ENCODE peak calls at places on chromosomes 6 and 20, in five cellular contexts. J is heart right ventricle, S is cardiac muscle cell, V is prostate gland, Y is aorta. H is an unnamed sample. For H3K27me3, the result is how much of the 10 kb centered on the place peaks cover.

GRCh38 chr20:16785221-16785620 is 37.1 kb downstream of the OTOR start:
- DNase-seq in J (no peak), V (no peak), S (no peak), Y (no peak), H (no peak)

GRCh38 chr6:138971601-138972000 is 16.5 kb downstream of the REPS1 start:
- DNase-seq in S (no peak), J (no peak), Y (no peak), V (no peak), H (no peak)

GRCh38 chr6:85691478-85691877 is 48.8 kb upstream of the SYNCRIP start:
- DNase-seq in Y (no peak), S (no peak), V (no peak), J (no peak), H (no peak)

GRCh38 chr6:34491091-34491430 is 25.2 kb downstream of the PACSIN1 start:
- DNase-seq in V (no peak), S (peak), Y (no peak), J (no peak), H (no peak)

GRCh38 chr20:44019638-44020335 is 105.1 kb downstream of the TOX2 start:
- DNase-seq in J (no peak), V (no peak), Y (no peak), S (peak), H (no peak)

GRCh38 chr6:44651604-44652003 is 264.1 kb downstream of the CDC5L start:
- DNase-seq in S (no peak), Y (no peak), J (no peak), V (no peak), H (no peak)

GRCh38 chr6:119830494-119831295 is 481.1 kb upstream of the MAN1A1 start:
- DNase-seq in J (no peak), S (peak), V (no peak), Y (no peak), H (no peak)

GRCh38 chr6:85552652-85553051 is 41.0 kb downstream of the SNX14 start:
- DNase-seq in J (no peak), Y (no peak), S (no peak), V (no peak), H (no peak)

GRCh38 chr6:143248359-143248758 is 187.7 kb downstream of the AIG1 start:
- DNase-seq in J (no peak), Y (no peak), V (no peak), S (no peak), H (no peak)

GRCh38 chr6:48766349-48766748 is 655.4 kb upstream of the PTCHD4 start:
- DNase-seq in J (no peak), V (no peak), S (peak), Y (no peak), H (no peak)

GRCh38 chr20:32792316-32792715 is 27.4 kb upstream of the MAPRE1 start:
- DNase-seq in Y (no peak), J (no peak), V (no peak), S (peak), H (no peak)

GRCh38 chr6:75158176-75158575 is 47.7 kb downstream of the COL12A1 start:
- DNase-seq in J (no peak), S (peak), Y (no peak), V (no peak), H (no peak)

GRCh38 chr6:36373368-36374009 is 14.0 kb downstream of the ETV7 start:
- DNase-seq in V (no peak), S (no peak), Y (no peak), J (no peak), H (no peak)

GRCh38 chr6:158999669-159000403 is at the start of gene RSPH3:
- DNase-seq in Y (peak), S (peak), J (peak), V (peak), H (peak)

GRCh38 chr6:104887350-104887749 is 27.6 kb upstream of the HACE1 start:
- DNase-seq in V (no peak), S (peak), J (no peak), Y (no peak), H (no peak)

GRCh38 chr6:83511901-83512681 is at the start of gene PRSS35:
- DNase-seq in S (peak), J (peak), V (peak), Y (peak), H (peak)

GRCh38 chr20:19903168-19903676 is 113.9 kb upstream of the NAA20 start:
- DNase-seq in S (peak), J (no peak), V (peak), Y (peak), H (peak)

GRCh38 chr6:66361886-66362285 is 654.9 kb upstream of the EYS start:
- DNase-seq in S (no peak), Y (no peak), V (no peak), J (no peak), H (no peak)

GRCh38 chr6:96235927-96236326 is 220.2 kb downstream of the FUT9 start:
- DNase-seq in S (no peak), Y (no peak), J (no peak), V (no peak), H (no peak)

GRCh38 chr6:31513456-31514165 is 15.2 kb upstream of the MCCD1 start:
- DNase-seq in J (no peak), V (no peak), S (no peak), Y (no peak), H (no peak)

GRCh38 chr6:111631930-111632460 is 26.3 kb upstream of the TRAF3IP2 start:
- DNase-seq in Y (no peak), J (no peak), V (no peak), S (no peak), H (no peak)

GRCh38 chr6:21556968-21557721 is 36.4 kb upstream of the SOX4 start:
- DNase-seq in J (no peak), V (peak), S (no peak), Y (no peak), H (no peak)

GRCh38 chr6:8215631-8216030 is 113.3 kb upstream of the EEF1E1 start:
- DNase-seq in S (peak), Y (no peak), J (no peak), V (no peak), H (no peak)

GRCh38 chr20:3340443-3340842 is 67.0 kb downstream of the DNAAF9 start:
- DNase-seq in S (peak), Y (peak), V (no peak), J (peak), H (peak)

GRCh38 chr6:112680076-112680475 is 332.9 kb downstream of the RFPL4B start:
- DNase-seq in Y (no peak), V (no peak), S (no peak), J (no peak), H (no peak)

GRCh38 chr20:63159826-63160640 is 55.9 kb downstream of the YTHDF1 start:
- DNase-seq in J (peak), Y (peak), S (no peak), V (no peak), H (peak)

GRCh38 chr20:56420028-56420427 is 8.0 kb downstream of the CASS4 start:
- DNase-seq in Y (no peak), S (no peak), J (no peak), V (no peak), H (no peak)

GRCh38 chr6:41976794-41977484 is 35.3 kb upstream of the CCND3 start:
- DNase-seq in S (peak), Y (no peak), V (no peak), J (no peak), H (no peak)

GRCh38 chr6:116060572-116061283 is at the start of gene FRK:
- DNase-seq in J (no peak), S (peak), V (peak), Y (peak), H (no peak)

GRCh38 chr6:129175066-129175465 is 292.1 kb downstream of the LAMA2 start:
- DNase-seq in S (no peak), J (no peak), V (no peak), Y (no peak), H (no peak)

GRCh38 chr6:99905209-99906106 is 88.6 kb downstream of the MCHR2 start:
- DNase-seq in V (no peak), J (no peak), Y (no peak), S (peak), H (no peak)

GRCh38 chr20:3396492-3396891 is 11.0 kb downstream of the DNAAF9 start:
- DNase-seq in V (no peak), S (no peak), Y (no peak), J (no peak), H (no peak)

GRCh38 chr6:90098637-90099036 is 198.0 kb downstream of the BACH2 start:
- DNase-seq in S (peak), Y (no peak), V (no peak), J (no peak), H (peak)

GRCh38 chr20:62156592-62157386 is 13.2 kb downstream of the SS18L1 start:
- DNase-seq in Y (peak), S (peak), J (peak), V (peak), H (peak)

GRCh38 chr6:25186919-25187318 is 92.3 kb upstream of the CARMIL1 start:
- DNase-seq in V (no peak), Y (no peak), S (no peak), J (no peak), H (no peak)

GRCh38 chr6:148443798-148444560 is 101.3 kb downstream of the SASH1 start:
- DNase-seq in V (no peak), S (no peak), Y (no peak), J (no peak), H (no peak)

GRCh38 chr6:39357998-39358686 is 35.6 kb upstream of the KCNK16 start:
- DNase-seq in J (no peak), Y (no peak), V (no peak), S (peak), H (no peak)

GRCh38 chr6:168247456-168248147 is 72.0 kb downstream of the DACT2 start:
- DNase-seq in V (peak), J (no peak), Y (no peak), S (peak), H (peak)

GRCh38 chr6:168250250-168250649 is 69.3 kb downstream of the DACT2 start:
- DNase-seq in J (no peak), S (no peak), Y (no peak), V (no peak), H (no peak)

GRCh38 chr6:168244961-168245551 is 74.5 kb downstream of the DACT2 start:
- DNase-seq in V (no peak), Y (no peak), J (no peak), S (no peak), H (no peak)

GRCh38 chr6:168249746-168250145 is 69.8 kb downstream of the DACT2 start:
- DNase-seq in J (no peak), S (no peak), Y (no peak), V (no peak), H (no peak)

DNA sequence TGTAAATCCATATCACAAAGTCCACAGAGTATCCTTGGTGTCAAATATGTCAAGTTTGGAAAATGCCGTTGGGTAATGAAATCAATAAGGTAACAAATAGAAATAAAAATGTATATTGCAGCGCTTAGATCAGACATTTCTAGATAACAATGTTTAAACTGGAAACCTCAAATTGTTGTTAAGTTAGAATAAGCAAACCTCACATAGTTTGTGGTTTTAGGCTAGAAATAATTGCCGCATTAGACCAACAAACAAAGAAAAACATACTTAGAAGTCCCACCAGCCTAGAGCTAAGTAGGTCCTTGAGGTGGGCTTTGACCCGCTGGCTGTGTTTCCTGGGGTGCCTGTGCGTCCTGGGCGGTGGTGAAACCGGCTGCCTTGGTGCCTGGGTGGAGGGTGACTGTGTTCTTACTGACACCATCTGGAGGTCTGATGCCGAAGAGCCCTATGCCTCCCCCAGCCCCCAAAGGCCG is 71.4 kb downstream of the DACT2 start:
- DNase-seq in J (no peak), Y (no peak), S (no peak), V (no peak), H (no peak)
- H3K27me3 ChIP-seq in J (under half), Y (under half), S (under half), V (under half), H (under half)

DNA sequence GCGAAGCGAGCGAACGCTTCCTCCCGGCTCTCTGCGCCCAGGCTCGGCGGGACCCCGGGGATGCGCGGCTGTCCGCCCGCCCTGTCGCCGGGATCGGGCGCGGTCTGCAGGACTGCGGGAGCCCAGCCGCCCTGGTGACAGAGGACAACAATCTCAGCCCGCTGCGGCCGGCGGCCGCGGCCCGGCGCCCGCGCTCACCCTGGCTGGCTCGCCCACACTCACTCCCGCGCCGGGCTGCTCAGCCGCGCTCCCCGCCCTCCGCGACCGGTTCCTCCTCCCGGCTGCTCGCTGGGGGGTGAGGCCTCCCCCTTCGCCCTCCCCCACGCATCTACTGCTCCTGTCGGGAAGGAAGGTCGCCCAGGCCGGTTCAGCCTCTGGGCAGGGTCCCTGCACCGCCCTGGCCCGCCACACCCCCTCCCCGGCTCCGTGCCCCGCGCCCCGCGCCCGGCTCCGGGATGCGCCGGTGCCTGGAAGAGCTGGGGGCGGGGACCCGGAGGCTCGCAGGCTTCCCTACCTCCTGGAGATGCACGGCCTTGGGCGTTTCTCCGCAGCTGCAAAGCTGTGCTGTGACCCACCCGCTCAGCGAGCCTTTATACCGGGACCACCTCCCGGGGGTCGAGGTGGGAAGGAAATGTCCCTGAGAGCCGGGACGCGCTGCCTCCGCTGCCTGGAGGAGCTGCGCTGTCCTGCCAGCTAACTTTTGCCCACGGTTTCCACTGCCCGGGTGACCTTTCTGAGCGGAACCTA is at the start of gene SYNE1:
- DNase-seq in S (peak), V (peak), Y (peak), J (peak), H (peak)
- H3K27ac ChIP-seq in S (no peak), V (peak), Y (no peak), J (peak), H (peak)

DNA sequence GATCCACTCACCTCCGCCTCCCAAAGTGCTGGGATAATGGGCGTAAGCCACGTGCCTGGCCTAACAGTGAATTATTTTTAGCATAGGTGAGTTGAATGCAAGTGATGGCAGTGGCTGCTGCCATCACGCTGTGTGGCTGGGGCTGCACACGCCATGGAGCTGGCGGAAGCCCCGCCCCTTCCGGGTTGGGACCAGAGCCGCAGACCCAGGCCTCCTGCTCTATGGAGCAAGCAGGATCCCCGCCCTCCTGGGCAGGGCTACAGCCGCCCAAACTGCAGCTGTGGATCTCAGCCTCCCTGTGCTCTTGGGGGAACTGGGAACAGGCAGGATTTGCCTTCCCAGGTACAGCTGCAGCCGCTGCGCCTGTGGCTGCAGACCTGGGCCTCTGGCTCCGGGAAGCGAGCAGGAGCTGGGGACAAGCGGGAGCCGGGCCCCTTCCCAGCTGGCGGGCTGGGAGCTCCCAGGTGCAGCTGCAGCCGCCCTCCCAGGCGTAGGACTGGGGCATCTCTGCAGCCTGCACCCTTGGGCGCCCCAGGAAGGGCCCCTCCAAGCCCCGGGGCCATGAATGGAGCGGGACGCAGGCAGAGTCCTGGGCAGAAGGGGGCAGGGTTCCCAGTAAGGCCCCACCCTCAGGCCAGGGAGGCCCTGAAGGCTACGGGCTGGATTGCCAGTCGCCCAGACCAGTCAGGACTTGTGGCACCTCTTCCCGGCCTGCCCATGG is 30.9 kb upstream of the SLA2 start:
- DNase-seq in J (no peak), Y (no peak), V (no peak), S (no peak), H (no peak)
- H3K4me3 ChIP-seq in J (no peak), Y (no peak), V (no peak), S (peak), H (no peak)

DNA sequence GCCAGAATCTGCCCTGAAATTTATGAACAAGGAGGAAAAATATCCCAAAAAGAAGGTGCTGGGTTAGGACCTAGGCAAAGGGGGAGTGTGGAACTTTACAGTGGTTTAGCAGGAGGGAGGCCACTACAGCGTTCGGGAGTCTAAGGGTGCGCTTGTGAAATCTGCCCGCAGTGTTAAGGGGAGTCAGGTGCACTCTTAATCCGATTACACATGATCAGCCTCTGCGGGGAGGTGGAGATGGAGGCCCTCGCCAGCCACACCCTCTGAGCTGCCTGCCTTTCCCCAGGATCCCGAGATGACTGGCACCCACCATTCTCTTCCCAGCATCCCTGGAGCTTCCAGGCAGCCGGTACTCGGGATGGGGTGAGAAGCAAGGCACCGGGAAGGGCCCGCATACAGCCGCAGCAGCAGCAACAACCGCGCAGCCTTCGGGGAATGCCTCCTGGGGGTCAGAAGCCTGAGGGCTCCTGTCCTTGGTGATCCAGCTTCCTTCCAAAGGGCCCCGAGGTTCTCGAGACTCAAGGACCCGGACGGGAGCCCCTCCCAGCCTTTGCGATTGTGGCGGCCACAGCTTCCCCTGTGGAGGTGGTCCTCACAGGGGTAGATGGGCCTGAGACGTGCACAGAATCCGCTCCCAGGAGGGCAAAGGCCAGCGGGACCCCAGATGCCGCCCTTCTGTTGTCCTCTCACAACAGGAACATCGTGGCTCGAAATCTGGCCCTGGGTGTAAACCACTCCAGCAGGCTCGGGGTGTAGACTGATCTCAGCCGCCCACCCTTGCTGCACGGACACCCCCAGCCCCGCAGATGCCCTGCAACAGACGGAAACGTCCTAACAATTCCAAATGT is 57.3 kb upstream of the CST7 start:
- DNase-seq in J (no peak), V (no peak), Y (no peak), S (no peak), H (no peak)
- H3K27me3 ChIP-seq in J (under half), V (under half), Y (under half), S (under half), H (under half)

GRCh38 chr6:134521116-134521501 is 203.2 kb upstream of the SGK1 start:
- DNase-seq in V (no peak), S (no peak), Y (no peak), J (no peak), H (no peak)
- H3K27ac ChIP-seq in V (no peak), S (no peak), Y (no peak), J (peak), H (no peak)

GRCh38 chr6:88843040-88843439 is 120.4 kb downstream of the RNGTT start:
- DNase-seq in Y (no peak), J (no peak), V (no peak), S (peak), H (no peak)
- H3K4me3 ChIP-seq in Y (no peak), J (no peak), V (no peak), S (no peak), H (no peak)

GRCh38 chr20:46530640-46531039 is 17.3 kb upstream of the ZNF334 start:
- DNase-seq in J (no peak), S (no peak), Y (no peak), V (no peak), H (no peak)
- H3K27me3 ChIP-seq in J (under half), S (under half), Y (under half), V (under half), H (under half)

DNA sequence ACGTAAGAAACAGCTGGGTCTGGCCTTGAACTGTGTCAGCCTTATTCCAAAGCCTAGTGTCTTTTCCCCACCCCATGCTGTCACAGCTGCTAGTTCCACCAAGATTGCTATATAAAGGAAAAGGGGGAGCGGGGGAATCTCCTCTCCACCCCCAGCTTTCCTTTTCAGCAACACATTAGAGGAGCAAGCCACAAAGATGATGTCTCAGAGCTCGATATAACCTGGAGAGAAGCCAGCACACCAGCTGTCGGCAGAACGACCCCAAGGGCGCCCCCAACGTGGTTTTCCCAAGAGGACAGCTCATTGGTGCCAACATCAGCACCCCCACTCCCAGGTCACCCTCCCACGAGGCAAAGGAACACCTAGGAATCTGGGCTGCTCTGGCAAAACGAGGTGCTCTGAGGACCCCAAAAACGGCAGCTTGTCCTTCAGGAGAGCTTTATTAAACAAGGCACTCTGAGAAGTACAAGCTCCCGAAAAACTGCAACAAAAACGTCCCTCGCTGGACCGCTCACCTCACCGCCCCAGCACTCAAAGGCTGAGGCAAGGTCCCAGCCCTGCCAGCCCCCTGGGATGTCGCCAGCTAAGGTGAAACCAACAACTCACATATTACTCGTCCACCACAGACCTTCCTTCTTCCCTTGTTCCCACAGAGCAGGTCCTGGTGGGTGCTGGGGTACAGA is 36.3 kb downstream of the ATP9A start:
- DNase-seq in J (no peak), V (no peak), S (peak), Y (no peak), H (no peak)
- H3K27ac ChIP-seq in J (peak), V (peak), S (no peak), Y (no peak), H (no peak)

H was measured in right cardiac atrium.